ENCODE peak calls at places on chromosomes 6 and 20, in four cellular contexts. One of them, this sample, is unnamed.

GRCh38 chr6:31558631-31559500 is 11.5 kb downstream of the NFKBIL1 start:
- DNase-seq in hepatocyte: no peak
- DNase-seq in fibroblast of lung: peak
- DNase-seq in A549: no peak
- DNase-seq in this sample: no peak

GRCh38 chr6:152118224-152118623 is 310.7 kb downstream of the ESR1 start:
- DNase-seq in hepatocyte: no peak
- DNase-seq in fibroblast of lung: no peak
- DNase-seq in A549: no peak
- DNase-seq in this sample: no peak

GRCh38 chr20:56212071-56212470 is 36.5 kb upstream of the MC3R start:
- DNase-seq in hepatocyte: no peak
- DNase-seq in fibroblast of lung: no peak
- DNase-seq in A549: no peak
- DNase-seq in this sample: no peak

GRCh38 chr20:20566523-20566922 is 145.9 kb downstream of the RALGAPA2 start:
- DNase-seq in hepatocyte: peak
- DNase-seq in fibroblast of lung: no peak
- DNase-seq in A549: no peak
- DNase-seq in this sample: no peak

GRCh38 chr6:125945378-125946141 is 11.0 kb upstream of the HINT3 start:
- DNase-seq in hepatocyte: peak
- DNase-seq in fibroblast of lung: peak
- DNase-seq in A549: peak
- DNase-seq in this sample: peak

GRCh38 chr6:140636698-140637402 is 1262.4 kb upstream of the CITED2 start:
- DNase-seq in hepatocyte: no peak
- DNase-seq in fibroblast of lung: peak
- DNase-seq in A549: no peak
- DNase-seq in this sample: no peak

GRCh38 chr20:16284385-16285100 is 288.7 kb downstream of the KIF16B start:
- DNase-seq in hepatocyte: no peak
- DNase-seq in fibroblast of lung: no peak
- DNase-seq in A549: no peak
- DNase-seq in this sample: no peak

GRCh38 chr6:117548797-117549301 is 53.5 kb downstream of the GOPC start:
- DNase-seq in hepatocyte: no peak
- DNase-seq in fibroblast of lung: peak
- DNase-seq in A549: peak
- DNase-seq in this sample: no peak

GRCh38 chr20:2692886-2693285 is 306 bp downstream of the EBF4 start:
- DNase-seq in hepatocyte: no peak
- DNase-seq in fibroblast of lung: no peak
- DNase-seq in A549: no peak
- DNase-seq in this sample: no peak

GRCh38 chr6:31180500-31180899 is 10.0 kb upstream of the POU5F1 start:
- DNase-seq in hepatocyte: no peak
- DNase-seq in fibroblast of lung: peak
- DNase-seq in A549: no peak
- DNase-seq in this sample: peak

GRCh38 chr6:1611322-1611571 is 1.5 kb downstream of the FOXC1 start:
- DNase-seq in hepatocyte: peak
- DNase-seq in fibroblast of lung: no peak
- DNase-seq in A549: peak
- DNase-seq in this sample: no peak

GRCh38 chr20:17619351-17620093 is 49.6 kb downstream of the DSTN start:
- DNase-seq in hepatocyte: no peak
- DNase-seq in fibroblast of lung: no peak
- DNase-seq in A549: no peak
- DNase-seq in this sample: no peak

GRCh38 chr20:64093013-64093503 is 8.9 kb upstream of the LKAAEAR1 start:
- DNase-seq in hepatocyte: no peak
- DNase-seq in fibroblast of lung: no peak
- DNase-seq in A549: peak
- DNase-seq in this sample: no peak

GRCh38 chr20:63100401-63100925 is 93.7 kb upstream of the BHLHE23 start:
- DNase-seq in hepatocyte: no peak
- DNase-seq in fibroblast of lung: no peak
- DNase-seq in A549: no peak
- DNase-seq in this sample: no peak

GRCh38 chr6:38797391-38797790 is 82.3 kb downstream of the DNAH8 start:
- DNase-seq in hepatocyte: peak
- DNase-seq in fibroblast of lung: no peak
- DNase-seq in A549: no peak
- DNase-seq in this sample: no peak

GRCh38 chr6:29792123-29793035 is 35.2 kb upstream of the HLA-G start:
- DNase-seq in hepatocyte: peak
- DNase-seq in fibroblast of lung: no peak
- DNase-seq in A549: no peak
- DNase-seq in this sample: peak
- H3K4me3 ChIP-seq in hepatocyte: peak
- H3K4me3 ChIP-seq in fibroblast of lung: peak
- H3K4me3 ChIP-seq in A549: peak
- H3K4me3 ChIP-seq in this sample: peak

DNA sequence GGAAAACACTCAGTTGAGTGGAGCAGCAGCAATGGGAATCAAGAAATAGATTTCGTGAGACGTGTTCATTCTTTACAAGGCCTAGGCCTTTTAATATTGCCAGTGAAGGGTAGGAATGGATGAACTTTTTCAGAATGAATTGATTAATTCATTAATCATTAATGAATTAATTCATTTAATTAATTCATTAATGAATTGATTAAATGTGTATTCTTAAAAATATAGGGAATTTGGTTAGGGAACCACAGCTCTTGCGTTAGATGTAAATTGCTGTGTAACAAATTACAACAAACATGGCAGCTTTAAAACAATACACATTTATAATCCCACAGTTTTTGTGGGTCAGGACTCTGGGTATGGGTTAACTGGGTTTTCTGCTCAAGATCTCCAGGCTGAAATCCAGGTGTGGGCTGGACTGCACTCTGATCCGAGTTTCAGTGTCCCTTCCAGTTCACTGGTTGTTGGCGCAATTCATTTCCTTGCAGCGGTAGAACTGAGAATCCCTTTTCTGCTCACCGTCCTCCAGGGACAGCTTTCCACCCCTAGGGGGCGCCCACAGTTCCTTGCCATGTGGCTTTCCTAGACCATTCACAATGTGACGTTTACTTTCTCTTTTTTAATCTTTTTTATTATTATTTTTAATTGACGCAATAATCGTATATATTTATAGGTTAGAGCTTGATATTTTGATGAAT is 32.8 kb upstream of the BCAS1 start:
- DNase-seq in hepatocyte: peak
- DNase-seq in fibroblast of lung: peak
- DNase-seq in A549: peak
- DNase-seq in this sample: peak
- TF ChIP-seq CTCF in hepatocyte: peak
- TF ChIP-seq CTCF in fibroblast of lung: peak
- TF ChIP-seq CTCF in A549: peak
- TF ChIP-seq CTCF in this sample: peak

DNA sequence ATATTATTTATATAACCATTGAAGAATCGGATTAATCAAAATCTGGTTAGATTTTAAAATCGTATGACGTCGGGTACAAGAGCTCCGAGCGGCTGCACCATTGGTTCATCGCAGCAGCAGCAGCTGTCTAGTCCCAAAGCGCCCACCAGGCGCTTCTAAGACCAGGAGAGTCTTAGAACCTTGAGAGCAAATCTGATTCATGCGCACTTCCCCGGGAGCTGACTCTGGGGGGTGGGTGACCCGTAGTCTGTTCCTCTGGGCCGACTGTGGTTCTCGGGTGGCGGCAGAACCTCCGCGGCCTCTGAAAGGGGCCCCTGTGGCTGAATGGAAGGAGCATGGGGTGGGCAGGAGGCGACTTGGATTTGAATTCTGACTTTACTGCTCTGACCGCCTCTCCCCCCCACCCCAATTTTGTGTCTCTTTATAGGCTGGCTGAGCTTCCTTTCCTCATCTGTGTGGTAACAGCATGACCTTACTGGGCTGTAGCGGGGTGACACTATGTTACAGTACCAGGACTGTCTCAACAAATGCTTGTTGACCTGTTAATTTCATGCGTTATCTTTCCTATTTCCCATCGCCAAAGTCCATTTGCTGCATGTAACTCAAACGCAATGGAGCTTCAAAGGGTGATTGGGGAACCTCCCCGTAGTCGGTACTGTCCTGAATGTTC is 119.7 kb downstream of the RTN4IP1 start:
- DNase-seq in hepatocyte: no peak
- DNase-seq in fibroblast of lung: peak
- DNase-seq in A549: no peak
- DNase-seq in this sample: no peak
- H3K4me3 ChIP-seq in hepatocyte: peak
- H3K4me3 ChIP-seq in fibroblast of lung: peak
- H3K4me3 ChIP-seq in A549: no peak
- H3K4me3 ChIP-seq in this sample: peak

GRCh38 chr20:45097485-45098095 is 3.3 kb downstream of the KCNS1 start:
- DNase-seq in hepatocyte: no peak
- DNase-seq in fibroblast of lung: peak
- DNase-seq in A549: peak
- DNase-seq in this sample: peak
- TF ChIP-seq CTCF in hepatocyte: no peak
- TF ChIP-seq CTCF in fibroblast of lung: peak
- TF ChIP-seq CTCF in A549: no peak
- TF ChIP-seq CTCF in this sample: no peak

DNA sequence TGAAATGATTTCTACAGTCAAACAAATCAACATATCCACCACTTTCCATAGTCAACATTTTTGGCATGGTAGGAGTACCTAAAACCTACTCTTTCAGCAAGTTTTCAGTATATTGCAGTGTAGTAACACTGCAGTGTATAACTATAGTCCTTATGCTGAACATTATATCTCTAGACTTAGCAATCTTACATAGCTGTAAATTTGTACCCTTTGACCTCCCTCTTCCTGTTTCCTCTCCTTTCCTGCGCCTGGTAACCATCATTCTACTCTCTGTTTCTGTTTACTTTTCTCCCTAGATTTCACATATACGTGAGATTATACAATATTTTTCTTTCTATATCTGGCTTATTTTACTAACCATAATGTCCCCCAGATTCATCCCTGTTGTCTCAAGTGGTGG is 40.2 kb downstream of the SMAP1 start:
- DNase-seq in hepatocyte: no peak
- DNase-seq in fibroblast of lung: no peak
- DNase-seq in A549: no peak
- DNase-seq in this sample: no peak
- H3K4me3 ChIP-seq in hepatocyte: no peak
- H3K4me3 ChIP-seq in fibroblast of lung: no peak
- H3K4me3 ChIP-seq in A549: no peak
- H3K4me3 ChIP-seq in this sample: no peak

This sample was measured in foreskin fibroblast.